ENCODE peak calls at places on chromosomes 5 and 9, in seven cellular contexts. J is left ventricle myocardium inferior, C is A673, E is uterus, D is fibroblast of lung, K is colonic mucosa, T is right atrium auricular region. N is an unnamed sample.

GRCh38 chr9:134964686-134965085 is 47.0 kb upstream of the FCN1 start:
- DNase-seq in D (no peak), C (no peak), K (no peak), E (no peak), T (no peak), J (no peak), N (no peak)

GRCh38 chr5:180602481-180603075 is 11.3 kb upstream of the SCGB3A1 start:
- DNase-seq in E (no peak), D (no peak), T (no peak), C (no peak), K (no peak), J (no peak), N (no peak)

GRCh38 chr9:71096431-71097108 is 24.9 kb downstream of the TRPM3 start:
- DNase-seq in J (no peak), C (no peak), T (no peak), D (no peak), E (no peak), K (peak), N (no peak)

GRCh38 chr5:34656700-34657549 is 797 bp downstream of the RAI14 start:
- DNase-seq in D (no peak), T (no peak), C (peak), E (peak), K (peak), J (peak), N (peak)

GRCh38 chr9:18438300-18438925 is 35.5 kb upstream of the ADAMTSL1 start:
- DNase-seq in C (peak), T (no peak), E (peak), K (peak), J (peak), D (peak), N (peak)

GRCh38 chr5:44665101-44665701 is 143.5 kb upstream of the MRPS30 start:
- DNase-seq in D (peak), C (no peak), E (no peak), T (no peak), J (no peak), K (no peak), N (peak)

GRCh38 chr9:134010774-134011173 is 14.5 kb upstream of the BRD3OS start:
- DNase-seq in T (no peak), K (no peak), E (no peak), J (no peak), C (no peak), D (no peak), N (no peak)

GRCh38 chr9:86093788-86094555 is 5.4 kb downstream of the GOLM1 start:
- DNase-seq in T (no peak), C (no peak), D (peak), E (no peak), J (no peak), K (peak), N (no peak)

GRCh38 chr9:99134893-99135341 is 30.0 kb downstream of the TGFBR1 start:
- DNase-seq in K (no peak), D (peak), T (no peak), J (no peak), E (no peak), C (no peak), N (peak)

GRCh38 chr9:23826120-23826629 is at the start of gene ELAVL2:
- DNase-seq in J (peak), C (no peak), T (peak), D (peak), E (peak), K (peak), N (peak)

GRCh38 chr9:69342769-69343168 is 17.8 kb downstream of the ENTREP1 start:
- DNase-seq in J (no peak), C (no peak), T (no peak), E (no peak), K (no peak), D (no peak), N (no peak)

GRCh38 chr9:38622083-38622674 is 1.8 kb upstream of the ANKRD18A start:
- DNase-seq in T (no peak), K (peak), C (peak), D (no peak), J (no peak), E (no peak), N (no peak)

GRCh38 chr5:10538789-10539684 is 24.8 kb upstream of the ANKRD33B start:
- DNase-seq in D (no peak), E (peak), C (no peak), T (no peak), K (no peak), J (no peak), N (no peak)

GRCh38 chr5:149310947-149311675 is 34.2 kb upstream of the GRPEL2 start:
- DNase-seq in D (peak), K (no peak), J (no peak), E (no peak), C (peak), T (no peak), N (peak)

GRCh38 chr5:151123897-151124751 is 33.5 kb downstream of the ANXA6 start:
- DNase-seq in K (no peak), C (peak), T (peak), D (peak), E (no peak), J (peak), N (no peak)

GRCh38 chr5:134873494-134873893 is 677 bp upstream of the TXNDC15 start:
- DNase-seq in K (no peak), J (no peak), D (no peak), C (peak), T (no peak), E (no peak), N (no peak)
- H3K4me3 ChIP-seq in K (peak), J (peak), D (no peak), C (peak), T (peak), E (peak), N (peak)

GRCh38 chr5:141343953-141344463 is 379 bp downstream of the PCDHGA3 start:
- DNase-seq in D (no peak), J (no peak), C (no peak), T (no peak), E (no peak), K (no peak), N (no peak)

GRCh38 chr5:141338538-141339306 is at the start of gene PCDHGA2:
- DNase-seq in K (no peak), E (no peak), J (no peak), T (no peak), D (peak), C (peak), N (peak)

GRCh38 chr5:141345327-141345726 is 1.7 kb downstream of the PCDHGA3 start:
- DNase-seq in C (no peak), J (no peak), T (no peak), E (no peak), K (no peak), D (no peak), N (no peak)

GRCh38 chr5:141342773-141343172 is 856 bp upstream of the PCDHGA3 start:
- DNase-seq in K (no peak), C (no peak), T (no peak), J (no peak), D (no peak), E (no peak), N (no peak)

DNA sequence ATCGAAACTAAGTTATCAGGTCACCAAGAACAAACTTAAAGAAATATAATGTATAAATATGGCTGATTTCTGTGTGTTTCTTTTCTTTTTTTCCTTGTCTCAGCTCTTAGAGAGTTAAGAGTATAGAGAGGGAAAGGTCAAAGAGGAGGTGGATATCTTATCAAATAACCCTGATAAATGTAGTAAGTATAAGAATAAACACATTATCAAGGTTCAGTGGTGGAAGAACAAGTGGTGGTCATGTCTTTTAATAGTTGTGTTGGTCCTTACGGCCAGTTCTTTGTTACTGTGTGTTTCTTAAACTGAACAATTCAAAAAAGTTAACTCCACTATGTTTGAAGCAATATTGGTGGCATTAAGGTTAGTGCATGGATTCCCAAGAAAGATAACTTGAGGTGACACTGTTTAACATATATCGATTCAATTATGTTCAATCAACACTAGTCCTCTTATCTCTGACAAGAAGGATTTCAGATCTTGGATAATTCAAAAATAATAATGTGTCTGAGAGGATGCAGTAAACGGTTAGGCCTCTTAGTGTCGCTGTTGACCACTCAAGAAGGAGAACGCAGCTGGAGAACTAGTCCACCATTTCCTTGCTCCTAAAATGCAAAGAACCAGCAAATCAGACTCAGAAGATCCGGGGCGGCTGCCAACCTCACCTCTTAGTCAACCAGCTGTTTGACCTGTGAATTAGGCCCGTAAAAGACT is at the start of gene PCDHGA3:
- DNase-seq in E (no peak), D (peak), T (no peak), J (no peak), K (no peak), C (peak), N (peak)
- H3K4me3 ChIP-seq in E (peak), D (no peak), T (peak), J (peak), K (no peak), C (no peak), N (peak)

DNA sequence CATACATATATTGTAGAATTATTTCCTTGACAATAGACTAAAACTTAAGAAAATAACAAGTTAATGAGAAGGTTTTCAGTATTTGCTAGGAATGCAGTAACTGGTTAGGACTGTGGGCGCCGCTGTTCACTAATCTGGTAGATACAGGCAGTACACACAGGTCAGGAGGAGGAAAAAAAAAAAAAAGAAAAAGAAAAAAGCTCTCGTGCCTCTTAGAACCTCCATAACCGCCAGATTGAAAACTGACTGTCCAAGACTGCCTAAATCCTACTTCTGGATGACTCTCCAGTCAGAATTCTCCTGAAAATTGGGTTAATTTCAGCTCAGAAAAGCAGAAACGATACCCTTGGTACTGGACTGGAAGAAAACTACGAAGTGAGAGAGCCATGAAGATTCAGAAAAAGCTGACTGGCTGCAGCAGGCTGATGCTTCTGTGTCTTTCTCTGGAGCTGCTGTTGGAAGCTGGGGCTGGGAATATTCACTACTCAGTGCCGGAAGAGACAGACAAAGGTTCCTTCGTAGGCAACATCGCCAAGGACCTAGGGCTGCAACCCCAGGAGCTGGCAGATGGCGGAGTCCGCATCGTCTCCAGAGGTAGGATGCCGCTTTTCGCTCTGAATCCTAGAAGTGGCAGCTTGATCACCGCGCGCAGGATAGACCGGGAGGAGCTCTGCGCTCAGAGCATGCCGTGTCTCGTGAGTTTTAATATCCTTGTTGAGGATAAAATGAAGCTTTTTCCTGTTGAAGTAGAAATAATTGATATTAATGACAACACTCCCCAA is at the start of gene PCDHGA1:
- DNase-seq in T (no peak), K (no peak), C (no peak), E (no peak), J (no peak), D (peak), N (peak)
- H3K4me3 ChIP-seq in T (peak), K (no peak), C (no peak), E (no peak), J (peak), D (peak), N (peak)

DNA sequence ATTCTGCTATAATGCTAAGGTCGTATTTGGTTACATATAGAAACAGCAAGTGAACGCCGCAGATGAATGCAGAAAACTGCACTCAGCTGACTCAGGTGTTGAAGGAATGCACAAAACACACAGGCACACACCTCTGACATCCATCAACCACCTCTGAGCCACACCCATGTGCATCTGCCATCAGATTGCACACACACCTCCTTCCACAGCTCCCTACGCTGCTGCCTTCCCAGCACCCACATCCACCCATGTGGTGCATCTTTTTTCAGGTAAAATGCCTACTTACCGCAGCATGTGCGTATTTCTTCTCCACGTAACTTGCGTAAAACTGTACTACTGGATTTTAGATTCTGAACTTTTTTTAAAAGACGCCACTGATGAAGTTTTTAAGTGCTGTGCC is 7.1 kb downstream of the STK10 start:
- DNase-seq in E (no peak), D (no peak), T (no peak), K (no peak), C (no peak), J (no peak), N (no peak)
- H3K4me3 ChIP-seq in E (no peak), D (no peak), T (no peak), K (no peak), C (no peak), J (no peak), N (no peak)

DNA sequence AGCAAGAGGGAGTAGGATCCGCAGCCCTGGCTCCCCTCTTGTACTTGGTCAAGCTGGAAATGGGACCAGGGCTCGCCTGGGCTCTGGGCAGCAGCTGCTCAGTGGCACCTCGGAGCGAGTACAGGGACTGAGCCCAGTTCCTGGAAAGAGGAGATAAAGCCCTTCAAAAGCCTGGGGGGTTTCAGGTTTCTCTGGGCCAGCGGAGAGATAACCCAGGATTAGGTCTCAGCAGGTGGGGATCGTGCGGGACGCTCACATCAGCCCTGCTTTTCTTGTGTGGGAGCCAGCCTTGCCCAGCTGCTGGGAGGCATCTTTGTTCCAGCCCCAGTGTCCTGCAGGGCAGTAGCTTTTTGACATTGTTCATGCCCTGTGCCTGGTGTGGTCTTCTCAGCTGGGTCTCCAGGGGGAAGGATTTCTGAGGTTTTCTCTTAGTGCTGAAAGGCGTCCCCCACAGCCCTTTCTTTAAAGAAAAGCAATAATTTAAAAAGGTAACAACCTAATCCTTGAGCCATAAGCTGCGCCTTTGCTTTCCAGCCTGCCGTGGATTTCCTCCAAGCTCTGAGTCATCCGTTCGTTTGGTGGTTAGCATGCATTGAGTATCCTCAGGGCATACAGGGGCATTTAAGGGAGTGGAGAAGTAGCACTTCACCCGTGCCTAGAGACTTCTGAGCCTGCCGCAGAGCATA is 657 bp upstream of the TNC start:
- DNase-seq in J (peak), D (peak), E (peak), T (peak), K (peak), C (peak), N (peak)
- H3K4me3 ChIP-seq in J (peak), D (peak), E (peak), T (peak), K (peak), C (peak), N (peak)

GRCh38 chr9:63817622-63818518 is 1467.1 kb downstream of the FOXD4L5 start:
- DNase-seq in D (peak), T (peak), E (peak), J (peak), K (peak), C (peak), N (peak)
- H3K4me3 ChIP-seq in D (no peak), T (peak), E (no peak), J (peak), K (no peak), C (no peak), N (peak)

DNA sequence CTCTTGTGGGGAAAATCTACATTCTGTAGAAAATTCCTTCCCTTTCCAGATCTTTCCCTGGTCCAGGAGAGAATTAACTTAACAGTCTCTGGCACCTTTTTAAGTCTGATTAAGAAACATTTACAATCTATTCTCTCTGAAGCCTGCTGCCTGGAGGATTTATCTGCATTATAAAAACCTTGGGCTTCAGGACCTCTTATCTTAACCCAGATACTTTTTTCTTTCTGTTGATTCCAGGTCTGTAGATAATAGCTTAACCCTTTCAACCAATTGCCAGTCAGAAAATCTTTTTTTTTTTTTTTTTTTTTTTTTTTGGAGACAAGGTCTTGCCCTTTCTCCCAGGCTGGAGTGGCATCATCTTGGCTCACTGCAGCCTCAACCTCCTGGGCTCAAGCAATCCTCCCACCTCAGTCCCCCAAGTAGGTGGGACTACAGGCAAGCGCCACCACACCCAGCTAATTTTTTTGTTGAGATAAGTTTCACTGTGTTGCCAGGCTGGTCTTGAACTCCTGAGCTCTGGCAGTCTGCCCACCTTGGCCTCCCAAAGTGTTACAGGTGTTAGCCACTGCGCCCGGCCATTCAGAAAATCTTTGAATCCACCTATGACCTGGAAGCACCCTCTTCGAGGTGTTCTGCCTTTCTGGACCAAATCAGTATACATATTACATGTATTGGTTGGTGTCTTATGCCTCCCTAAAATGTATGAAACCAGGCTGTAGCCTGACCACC is 61.2 kb downstream of the KIAA1958 start:
- DNase-seq in J (no peak), K (no peak), T (no peak), C (no peak), D (no peak), E (no peak), N (no peak)
- H3K4me3 ChIP-seq in J (no peak), K (no peak), T (no peak), C (no peak), D (no peak), E (no peak), N (no peak)

N was measured in fibroblast of the aortic adventitia.